ENCODE peak calls at places on chromosome 19, in nine cellular contexts. F, E, R, W, P, S, Y, U and K are unnamed samples.
A peak's percentile ranks its signal among the peaks of the same experiment; 100 is the strongest.

GRCh38 chr19:2820112-2820702 is 539 bp downstream of the ZNF554 start:
- DNase-seq in U (no peak), R (no peak), E (no peak), W (no peak), Y (no peak), P (peak; percentile 27), S (no peak), F (no peak), K (no peak)

GRCh38 chr19:40521276-40521675 is 54.5 kb downstream of the SPTBN4 start:
- DNase-seq in E (no peak), R (no peak), U (no peak), S (no peak), Y (peak; percentile 39), W (no peak), F (no peak), P (no peak), K (no peak)

GRCh38 chr19:54905908-54906511 is at the start of gene NCR1:
- DNase-seq in P (no peak), U (no peak), Y (no peak), F (no peak), S (no peak), R (no peak), W (no peak), E (no peak), K (no peak)

GRCh38 chr19:33702606-33703437 is 81.1 kb downstream of the CHST8 start:
- DNase-seq in W (no peak), R (no peak), Y (no peak), E (no peak), F (no peak), S (no peak), P (no peak), U (no peak), K (no peak)

GRCh38 chr19:55516878-55517620 is 19.9 kb downstream of the SBK2 start:
- DNase-seq in F (peak; percentile 100), W (peak; percentile 99), R (peak; percentile 89), E (peak; percentile 95), P (peak; percentile 95), Y (peak; percentile 78), U (peak; percentile 66), S (peak; percentile 98), K (peak; percentile 97)

GRCh38 chr19:18419699-18420460 is 682 bp downstream of the SSBP4 start:
- DNase-seq in F (no peak), P (peak; percentile 65), E (peak; percentile 67), S (no peak), W (no peak), U (no peak), Y (peak; percentile 55), R (no peak), K (no peak)

GRCh38 chr19:12721656-12722565 is 1.8 kb downstream of the TNPO2 start:
- DNase-seq in R (no peak), F (peak; percentile 31), U (no peak), E (peak; percentile 82), W (peak; percentile 72), S (peak; percentile 93), Y (peak; percentile 52), P (peak; percentile 70), K (peak; percentile 69)

GRCh38 chr19:4390017-4390861 is 10.1 kb downstream of the SH3GL1 start:
- DNase-seq in S (no peak), W (no peak), U (no peak), Y (no peak), F (no peak), P (peak; percentile 30), R (no peak), E (peak; percentile 38), K (no peak)

GRCh38 chr19:15138427-15138826 is 31.2 kb downstream of the SYDE1 start:
- DNase-seq in S (no peak), E (no peak), F (no peak), W (no peak), P (no peak), R (no peak), Y (no peak), U (no peak), K (no peak)

GRCh38 chr19:30229524-30230174 is 142.5 kb upstream of the ZNF536 start:
- DNase-seq in U (no peak), P (no peak), Y (no peak), W (peak; percentile 48), E (no peak), R (no peak), F (no peak), S (no peak), K (no peak)

GRCh38 chr19:27776020-27776419 is 1436.9 kb downstream of the UQCRFS1 start:
- DNase-seq in Y (no peak), S (no peak), W (peak; percentile 58), E (no peak), R (no peak), F (peak; percentile 50), P (no peak), U (no peak), K (no peak)

GRCh38 chr19:1257475-1258160 is 9.2 kb downstream of the MIDN start:
- DNase-seq in E (no peak), P (no peak), S (no peak), Y (no peak), U (no peak), W (no peak), R (no peak), F (no peak), K (no peak)

GRCh38 chr19:51326216-51327065 is 15.0 kb downstream of the IGLON5 start:
- DNase-seq in W (no peak), Y (no peak), S (no peak), F (no peak), E (no peak), U (no peak), P (no peak), R (no peak), K (no peak)

GRCh38 chr19:17475541-17476115 is 5.3 kb downstream of the SLC27A1 start:
- DNase-seq in E (no peak), U (no peak), S (no peak), F (no peak), R (peak; percentile 60), Y (peak; percentile 93), W (no peak), P (peak; percentile 31), K (peak; percentile 65)

DNA sequence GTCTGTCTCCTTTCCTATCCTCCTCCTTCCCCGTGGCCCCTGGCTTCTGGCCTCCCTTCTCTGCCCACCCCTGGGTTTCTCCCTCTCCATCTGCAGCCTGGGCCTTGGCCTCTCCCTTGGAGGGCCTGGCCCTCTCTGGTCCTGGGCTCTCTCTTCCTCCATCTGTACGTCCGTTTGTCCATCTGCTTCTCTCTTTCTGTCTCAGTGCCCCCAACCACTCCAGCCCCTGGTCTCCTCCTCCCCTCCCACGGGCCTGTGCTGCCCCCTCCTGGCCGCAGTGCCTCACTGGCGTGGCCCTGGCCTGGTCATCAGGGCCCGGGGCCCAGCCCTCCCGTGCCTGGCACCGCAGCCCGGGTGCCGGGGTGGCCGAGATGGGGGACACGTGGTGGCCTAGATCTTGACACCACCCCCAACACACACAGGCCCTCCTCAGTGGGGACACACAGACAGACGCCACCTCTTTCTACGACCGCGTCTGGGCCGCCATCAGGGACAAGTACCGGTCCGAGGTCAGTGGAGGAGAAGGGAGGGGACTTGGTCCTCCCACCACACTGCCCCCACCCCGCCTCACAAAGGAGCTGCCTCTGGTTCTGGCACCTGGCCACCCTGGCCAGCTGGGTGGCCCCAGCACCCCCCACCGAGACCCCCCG is 11.3 kb downstream of the PRKCSH start:
- DNase-seq in F (peak; percentile 70), W (peak; percentile 95), U (no peak), S (no peak), R (no peak), Y (no peak), E (peak; percentile 56), P (peak; percentile 50), K (peak; percentile 63)
- TF ChIP-seq EP300 in F (no peak), W (no peak), U (no peak), S (no peak), R (no peak), Y (no peak), E (no peak), P (no peak), K (no peak)

GRCh38 chr19:35774274-35775045 is 904 bp upstream of the ARHGAP33 start:
- DNase-seq in F (peak; percentile 76), U (no peak), S (no peak), W (no peak), E (no peak), Y (no peak), R (no peak), P (no peak), K (no peak)

GRCh38 chr19:35775046-35775297 is 392 bp upstream of the ARHGAP33 start:
- DNase-seq in Y (no peak), S (no peak), P (no peak), U (no peak), F (no peak), W (no peak), E (no peak), R (no peak), K (no peak)

GRCh38 chr19:35777411-35777841 is 2.1 kb downstream of the ARHGAP33 start:
- DNase-seq in E (no peak), U (no peak), R (no peak), F (no peak), W (no peak), Y (peak; percentile 46), S (no peak), P (no peak), K (no peak)

GRCh38 chr19:35776102-35776788 is 881 bp downstream of the ARHGAP33 start:
- DNase-seq in F (no peak), U (no peak), P (no peak), R (no peak), S (no peak), E (peak; percentile 38), W (no peak), Y (no peak), K (no peak)

GRCh38 chr19:35775298-35776101 is at the start of gene ARHGAP33:
- DNase-seq in P (peak; percentile 100), W (peak; percentile 100), Y (peak; percentile 94), F (peak; percentile 99), R (peak; percentile 99), E (peak; percentile 100), S (peak; percentile 100), U (peak; percentile 87), K (peak; percentile 100)
- TF ChIP-seq POLR2A in P (no peak), W (no peak), Y (no peak), F (no peak), R (peak; percentile 24), E (no peak), S (no peak), U (peak; percentile 80), K (no peak)

DNA sequence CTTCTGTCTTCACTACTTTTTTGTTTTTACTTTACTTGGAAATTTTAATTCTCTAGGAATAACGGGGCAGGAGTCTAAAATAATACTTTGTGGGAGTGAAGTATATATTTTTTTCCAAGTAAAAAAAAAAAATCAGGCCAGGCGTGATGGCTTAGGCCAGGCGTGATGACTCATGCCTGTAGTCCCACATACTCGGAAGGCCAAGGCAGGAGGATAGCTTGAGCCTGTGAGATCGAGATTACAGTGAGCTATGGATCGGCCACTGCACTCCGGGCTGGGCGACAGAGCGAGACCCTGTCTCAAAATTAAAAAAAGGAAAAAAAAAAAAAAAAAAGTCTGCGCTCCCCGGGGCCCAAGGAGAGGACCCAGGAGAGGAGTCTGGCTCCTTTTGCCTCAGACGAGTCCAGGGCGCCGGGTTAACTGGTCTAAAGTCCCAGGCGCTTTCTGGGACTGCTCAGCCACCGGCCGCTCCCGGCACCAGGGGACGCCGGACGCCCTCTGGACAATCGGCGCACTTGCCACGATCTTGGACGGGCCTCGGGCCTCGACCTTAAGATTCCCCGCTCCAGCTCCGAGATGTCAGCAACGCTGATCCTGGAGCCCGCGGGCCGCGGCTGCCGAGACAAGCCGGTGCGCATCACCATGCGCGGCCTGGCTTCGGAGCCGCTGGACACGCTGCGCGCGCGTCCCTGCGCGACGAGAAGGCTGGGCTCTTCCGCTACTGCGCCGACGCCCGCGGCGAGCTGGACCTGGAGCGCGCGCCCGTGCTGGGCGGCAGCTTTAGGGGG is 2.7 kb upstream of the ZFP82 start:
- DNase-seq in P (no peak), Y (no peak), E (peak; percentile 25), R (no peak), U (no peak), S (no peak), F (no peak), W (no peak), K (no peak)
- TF ChIP-seq EP300 in P (no peak), Y (no peak), E (no peak), R (no peak), U (no peak), S (no peak), F (no peak), W (no peak), K (no peak)

GRCh38 chr19:44785993-44786392 is 8.3 kb downstream of the CBLC start:
- DNase-seq in Y (no peak), W (no peak), E (no peak), P (no peak), U (no peak), S (no peak), R (no peak), F (no peak), K (no peak)
- TF ChIP-seq POLR2A in Y (no peak), W (no peak), E (no peak), P (no peak), U (no peak), S (no peak), R (no peak), F (no peak), K (no peak)